ENCODE peak calls at places on chromosome 10, in seven cellular contexts. A is AG09309, N is heart left ventricle, J is ovary, P is OCI-LY7, O is WERI-Rb-1, T is Peyer's patch. Z is an unnamed sample.

GRCh38 chr10:48469516-48470020 is 135.3 kb downstream of the ARHGAP22 start:
- DNase-seq in A (no peak), N (no peak), J (peak; percentile 13), P (no peak), O (no peak), T (peak; percentile 25), Z (no peak)

GRCh38 chr10:31923389-31923788 is 5.2 kb downstream of the ARHGAP12 start:
- DNase-seq in A (no peak), N (no peak), J (no peak), P (no peak), O (no peak), T (no peak), Z (no peak)

GRCh38 chr10:47321521-47322195 is 596 bp upstream of the GDF2 start:
- DNase-seq in A (no peak), N (no peak), J (no peak), P (no peak), O (no peak), T (no peak), Z (no peak)

GRCh38 chr10:27536437-27536836 is 32.3 kb downstream of the RAB18 start:
- DNase-seq in A (no peak), N (no peak), J (no peak), P (no peak), O (no peak), T (no peak), Z (no peak)

GRCh38 chr10:120423350-120424197 is 33.5 kb upstream of the PLPP4 start:
- DNase-seq in A (no peak), N (no peak), J (no peak), P (peak; percentile 37), O (peak; percentile 51), T (no peak), Z (no peak)

GRCh38 chr10:124447741-124448466 is 1.9 kb downstream of the NKX1-2 start:
- DNase-seq in A (no peak), N (no peak), J (no peak), P (no peak), O (peak; percentile 23), T (peak; percentile 61), Z (no peak)

GRCh38 chr10:131848296-131848695 is 52.5 kb upstream of the PPP2R2D start:
- DNase-seq in A (no peak), N (no peak), J (no peak), P (no peak), O (no peak), T (peak; percentile 12), Z (no peak)

GRCh38 chr10:103448751-103449150 is 3.4 kb downstream of the CALHM2 start:
- DNase-seq in A (peak; percentile 57), N (peak; percentile 85), J (no peak), P (no peak), O (no peak), T (no peak), Z (no peak)

GRCh38 chr10:101012525-101013364 is 13.1 kb downstream of the LZTS2 start:
- DNase-seq in A (no peak), N (peak; percentile 90), J (peak; percentile 91), P (peak; percentile 79), O (peak; percentile 93), T (peak; percentile 86), Z (peak; percentile 87)

GRCh38 chr10:91604936-91605534 is 27.8 kb downstream of the PPP1R3C start:
- DNase-seq in A (no peak), N (no peak), J (no peak), P (no peak), O (no peak), T (no peak), Z (no peak)

GRCh38 chr10:52312999-52313349 is 1.1 kb upstream of the DKK1 start:
- DNase-seq in A (no peak), N (no peak), J (no peak), P (no peak), O (no peak), T (no peak), Z (no peak)

GRCh38 chr10:88117227-88117626 is 253.8 kb downstream of the PTEN start:
- DNase-seq in A (no peak), N (no peak), J (no peak), P (peak; percentile 23), O (no peak), T (no peak), Z (no peak)

GRCh38 chr10:119395287-119396007 is 147.1 kb downstream of the RGS10 start:
- DNase-seq in A (no peak), N (peak; percentile 72), J (no peak), P (no peak), O (no peak), T (peak; percentile 56), Z (no peak)

GRCh38 chr10:95767884-95768556 is 12.1 kb downstream of the ENTPD1 start:
- DNase-seq in A (no peak), N (no peak), J (no peak), P (peak; percentile 44), O (no peak), T (no peak), Z (peak; percentile 25)

GRCh38 chr10:4673279-4674040 is 152.5 kb upstream of the AKR1E2 start:
- DNase-seq in A (no peak), N (no peak), J (no peak), P (no peak), O (no peak), T (no peak), Z (no peak)

GRCh38 chr10:61786728-61787127 is 114.8 kb upstream of the ARID5B start:
- DNase-seq in A (peak; percentile 42), N (no peak), J (peak; percentile 24), P (no peak), O (no peak), T (no peak), Z (peak; percentile 26)

GRCh38 chr10:103480521-103480920 is 1.5 kb upstream of the CALHM3 start:
- DNase-seq in A (no peak), N (no peak), J (peak; percentile 54), P (no peak), O (no peak), T (no peak), Z (no peak)

DNA sequence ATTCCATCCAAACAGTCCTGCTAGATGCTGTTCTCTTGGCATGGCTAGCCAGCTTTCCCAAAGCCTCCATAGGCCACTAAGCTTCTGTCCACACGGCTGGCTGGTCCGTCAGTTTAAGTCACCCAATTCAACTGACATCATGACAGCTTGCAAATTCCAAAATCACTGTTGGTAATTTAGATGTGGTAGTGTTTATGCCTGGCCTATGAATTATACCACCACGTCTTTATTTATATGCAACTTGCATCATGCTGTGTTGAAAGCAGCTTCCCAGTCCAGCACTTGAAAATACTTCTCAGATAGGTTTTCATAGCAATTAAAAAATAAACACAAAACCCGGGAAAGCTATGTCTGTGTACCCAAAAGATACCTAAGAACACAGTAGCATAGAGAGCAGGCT is 2.2 kb upstream of the VIM start:
- DNase-seq in A (no peak), N (no peak), J (no peak), P (no peak), O (no peak), T (no peak), Z (no peak)
- TF ChIP-seq CTCF in A (no peak), N (no peak), J (no peak), P (no peak), O (no peak), T (no peak), Z (no peak)

GRCh38 chr10:21959998-21960397 is 43.5 kb downstream of the DNAJC1 start:
- DNase-seq in A (no peak), N (no peak), J (no peak), P (no peak), O (no peak), T (no peak), Z (no peak)

GRCh38 chr10:21964983-21965665 is 38.4 kb downstream of the DNAJC1 start:
- DNase-seq in A (no peak), N (no peak), J (no peak), P (no peak), O (no peak), T (no peak), Z (no peak)

GRCh38 chr10:21961847-21962246 is 41.7 kb downstream of the DNAJC1 start:
- DNase-seq in A (no peak), N (no peak), J (no peak), P (no peak), O (no peak), T (no peak), Z (no peak)

GRCh38 chr10:21962362-21962761 is 41.2 kb downstream of the DNAJC1 start:
- DNase-seq in A (no peak), N (no peak), J (no peak), P (no peak), O (no peak), T (no peak), Z (no peak)
- H3K4me3 ChIP-seq in A (no peak overlapping the region), N (no peak overlapping the region), J (no peak overlapping the region), P (no peak overlapping the region), O (no peak overlapping the region), T (no peak overlapping the region), Z (no peak overlapping the region)

DNA sequence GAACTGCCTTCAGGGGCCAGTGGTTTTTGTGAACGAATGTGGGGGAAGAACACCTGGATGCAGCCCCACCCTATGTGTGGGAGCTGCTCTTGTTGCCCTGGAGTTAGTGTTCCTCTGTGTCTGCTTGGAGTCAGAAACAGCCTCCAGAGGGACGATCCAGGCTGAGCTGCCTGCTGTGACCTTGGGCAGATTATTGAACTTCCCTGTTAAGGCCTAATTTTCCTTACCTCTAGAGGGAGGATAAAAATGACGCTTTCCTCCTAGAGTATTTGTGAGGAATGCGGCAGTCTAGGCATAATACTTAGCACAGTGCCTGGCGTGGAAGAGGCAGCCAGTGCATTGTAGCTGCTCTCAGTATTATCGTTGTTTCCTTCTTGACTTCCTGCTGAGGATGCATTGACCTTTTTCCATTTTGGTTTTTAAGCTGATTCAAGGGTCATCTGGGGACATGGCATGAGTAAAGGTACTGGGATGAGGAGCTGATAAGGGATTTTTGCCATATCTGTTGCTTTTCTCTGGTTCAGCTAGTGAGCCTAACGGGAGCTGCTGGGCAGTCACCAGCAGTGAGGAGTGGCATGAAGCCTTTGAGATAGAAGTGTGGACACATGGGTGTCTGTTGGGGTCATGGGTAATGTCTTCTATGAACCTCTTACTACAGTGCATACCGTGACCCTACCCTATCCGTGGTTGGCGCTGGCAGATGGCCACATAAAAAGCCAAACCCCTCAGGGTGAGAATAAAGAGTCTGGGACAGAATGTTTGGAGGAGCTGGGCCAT is 6.4 kb downstream of the ZFYVE27 start:
- DNase-seq in A (no peak), N (no peak), J (no peak), P (no peak), O (no peak), T (no peak), Z (no peak)
- TF ChIP-seq CTCF in A (no peak), N (no peak), J (no peak), P (no peak), O (no peak), T (no peak), Z (no peak)

GRCh38 chr10:98144985-98145384 is 10.5 kb downstream of the R3HCC1L start:
- DNase-seq in A (no peak), N (no peak), J (no peak), P (no peak), O (no peak), T (no peak), Z (no peak)

GRCh38 chr10:98138031-98138430 is 3.6 kb downstream of the R3HCC1L start:
- DNase-seq in A (no peak), N (no peak), J (no peak), P (no peak), O (no peak), T (no peak), Z (no peak)

DNA sequence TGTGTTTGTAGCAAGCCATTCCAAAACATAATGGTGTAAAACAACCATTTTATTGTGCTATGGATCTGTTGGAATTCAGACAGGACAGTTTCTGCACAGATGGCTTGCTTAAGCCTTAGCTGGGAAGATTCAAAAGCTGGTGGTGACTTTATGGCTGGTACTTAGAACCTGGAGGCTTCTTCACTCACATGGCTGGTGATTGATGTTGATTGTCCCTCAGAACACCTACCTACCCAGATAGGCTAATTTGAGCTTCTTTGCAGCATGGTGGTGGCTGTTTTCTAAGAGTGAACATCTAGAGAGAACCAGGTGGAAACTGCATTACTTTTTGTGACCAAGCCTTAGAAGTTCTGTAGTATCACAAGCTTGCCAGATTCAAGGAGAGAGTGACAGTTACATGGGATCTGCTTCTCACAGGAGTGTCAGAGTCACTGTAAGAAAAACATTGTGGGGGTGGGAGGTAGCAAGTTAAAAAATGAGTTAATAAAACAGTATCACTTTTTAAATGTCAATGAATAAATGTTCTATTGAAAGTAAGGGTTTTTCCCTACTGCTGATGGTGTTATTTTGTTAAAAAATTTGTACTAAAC is 7.1 kb downstream of the R3HCC1L start:
- DNase-seq in A (no peak), N (no peak), J (no peak), P (peak; percentile 50), O (peak; percentile 55), T (no peak), Z (no peak)
- H3K4me3 ChIP-seq in A (no peak overlapping the region), N (no peak overlapping the region), J (no peak overlapping the region), P (peak overlapping the region; percentile 21), O (no peak overlapping the region), T (no peak overlapping the region), Z (no peak overlapping the region)